ENCODE peak calls at places on chromosomes 5 and 9, in four cellular contexts. E is neural progenitor cell, T is GM23248, W is HEK293T. M is an unnamed sample.

GRCh38 chr5:131195696-131196095 is 25.0 kb downstream of the LYRM7 start:
- DNase-seq in E (no peak), T (no peak), W (no peak), M (no peak)

GRCh38 chr5:38756068-38756467 is 89.7 kb upstream of the OSMR start:
- DNase-seq in E (no peak), T (peak; percentile 20), W (no peak), M (no peak)

GRCh38 chr5:52738095-52738506 is 49.6 kb upstream of the ITGA1 start:
- DNase-seq in E (no peak), T (peak; percentile 24), W (no peak), M (no peak)

GRCh38 chr9:126860757-126861466 is 473 bp downstream of the ZBTB34 start:
- DNase-seq in E (no peak), T (peak; percentile 65), W (peak; percentile 41), M (peak; percentile 49)

GRCh38 chr9:116633444-116633843 is 53.7 kb upstream of the TRIM32 start:
- DNase-seq in E (no peak), T (peak; percentile 81), W (no peak), M (no peak)

GRCh38 chr9:90047828-90048227 is 443.0 kb downstream of the GADD45G start:
- DNase-seq in E (no peak), T (no peak), W (no peak), M (no peak)

GRCh38 chr5:91641730-91642350 is 258.7 kb upstream of the ARRDC3 start:
- DNase-seq in E (peak; percentile 60), T (peak; percentile 52), W (peak; percentile 9), M (no peak)

GRCh38 chr9:105418588-105419108 is 29.2 kb upstream of the FSD1L start:
- DNase-seq in E (no peak), T (no peak), W (no peak), M (no peak)

GRCh38 chr5:131068893-131069643 is 96.0 kb downstream of the HINT1 start:
- DNase-seq in E (no peak), T (peak; percentile 3), W (no peak), M (no peak)

GRCh38 chr9:100322954-100323536 is 29.7 kb downstream of the TEX10 start:
- DNase-seq in E (peak; percentile 45), T (peak; percentile 58), W (peak; percentile 13), M (peak; percentile 38)